ENCODE peak calls at places on chromosomes 13 and 19, in seven cellular contexts. X is fibroblast of pulmonary artery, T is HFF-Myc, O is HFFc6, N is right lobe of liver, I is progenitor cell of endocrine pancreas, G is SK-N-SH. R is an unnamed sample.

GRCh38 chr19:52307275-52307674 is 10.3 kb downstream of the ZNF480 start:
- DNase-seq in X (peak), T (no peak), O (no peak), N (no peak), I (no peak), G (no peak), R (no peak)

GRCh38 chr19:10408511-10409291 is 5.4 kb upstream of the CDC37 start:
- DNase-seq in X (no peak), T (no peak), O (no peak), N (no peak), I (no peak), G (peak), R (peak)

GRCh38 chr13:44431150-44431549 is 57.5 kb downstream of the SERP2 start:
- DNase-seq in X (no peak), T (no peak), O (no peak), N (no peak), I (peak), G (no peak), R (no peak)

GRCh38 chr13:45224181-45224580 is 23.3 kb upstream of the KCTD4 start:
- DNase-seq in X (no peak), T (no peak), O (peak), N (no peak), I (no peak), G (no peak), R (no peak)

GRCh38 chr13:109494955-109495354 is 291.4 kb downstream of the IRS2 start:
- DNase-seq in X (peak), T (no peak), O (peak), N (no peak), I (no peak), G (peak), R (no peak)

GRCh38 chr13:111586291-111586690 is 265.8 kb downstream of the TEX29 start:
- DNase-seq in X (no peak), T (no peak), O (no peak), N (no peak), I (no peak), G (no peak), R (no peak)

GRCh38 chr13:24083722-24084421 is 76.6 kb upstream of the SPATA13 start:
- DNase-seq in X (no peak), T (no peak), O (no peak), N (no peak), I (no peak), G (peak), R (no peak)

GRCh38 chr19:2081873-2082810 is 14.0 kb downstream of the MOB3A start:
- DNase-seq in X (no peak), T (no peak), O (no peak), N (no peak), I (no peak), G (peak), R (no peak)

GRCh38 chr13:44573790-44574465 is 2.2 kb downstream of the TSC22D1 start:
- DNase-seq in X (peak), T (peak), O (peak), N (no peak), I (no peak), G (peak), R (no peak)

GRCh38 chr13:110471156-110471832 is 90.2 kb downstream of the RAB20 start:
- DNase-seq in X (no peak), T (no peak), O (no peak), N (no peak), I (no peak), G (peak), R (peak)

GRCh38 chr13:44368599-44369368 is 4.8 kb upstream of the SERP2 start:
- DNase-seq in X (no peak), T (no peak), O (no peak), N (no peak), I (no peak), G (no peak), R (no peak)

GRCh38 chr19:46613525-46613924 is 11.4 kb downstream of the PTGIR start:
- DNase-seq in X (no peak), T (no peak), O (no peak), N (peak), I (no peak), G (no peak), R (no peak)

GRCh38 chr19:33487901-33488817 is 33.4 kb downstream of the PEPD start:
- DNase-seq in X (no peak), T (no peak), O (no peak), N (peak), I (no peak), G (peak), R (no peak)

GRCh38 chr19:19185853-19186728 is 5.9 kb downstream of the BORCS8 start:
- DNase-seq in X (peak), T (no peak), O (peak), N (no peak), I (peak), G (peak), R (no peak)

GRCh38 chr19:28519950-28520861 is 692.7 kb downstream of the UQCRFS1 start:
- DNase-seq in X (no peak), T (no peak), O (no peak), N (peak), I (no peak), G (no peak), R (no peak)

GRCh38 chr13:82627183-82627582 is 1255.1 kb downstream of the SLITRK1 start:
- DNase-seq in X (peak), T (no peak), O (peak), N (no peak), I (no peak), G (no peak), R (no peak)

GRCh38 chr19:2503521-2504109 is 27.7 kb downstream of the GADD45B start:
- DNase-seq in X (peak), T (peak), O (peak), N (no peak), I (no peak), G (no peak), R (no peak)

GRCh38 chr19:37484406-37485115 is 15.4 kb downstream of the ZNF570 start:
- DNase-seq in X (no peak), T (no peak), O (no peak), N (no peak), I (no peak), G (no peak), R (no peak)

GRCh38 chr19:55473201-55473600 is 3.2 kb upstream of the ZNF628 start:
- DNase-seq in X (no peak), T (no peak), O (no peak), N (no peak), I (no peak), G (no peak), R (no peak)

GRCh38 chr13:66001136-66001535 is 1229.0 kb downstream of the PCDH9 start:
- DNase-seq in X (no peak), T (no peak), O (no peak), N (no peak), I (no peak), G (no peak), R (no peak)

GRCh38 chr13:31951215-31951678 is 80.3 kb upstream of the FRY start:
- DNase-seq in X (no peak), T (peak), O (no peak), N (peak), I (no peak), G (no peak), R (peak)

GRCh38 chr19:33468361-33469170 is 53.0 kb downstream of the PEPD start:
- DNase-seq in X (no peak), T (no peak), O (no peak), N (peak), I (no peak), G (no peak), R (no peak)

GRCh38 chr13:31908696-31909386 is 122.7 kb upstream of the FRY start:
- DNase-seq in X (no peak), T (no peak), O (no peak), N (no peak), I (no peak), G (no peak), R (no peak)

GRCh38 chr19:3985643-3986259 is 488 bp upstream of the EEF2 start:
- DNase-seq in X (no peak), T (no peak), O (no peak), N (no peak), I (no peak), G (no peak), R (no peak)

GRCh38 chr13:27014406-27015359 is 156.9 kb downstream of the USP12 start:
- DNase-seq in X (no peak), T (no peak), O (no peak), N (no peak), I (no peak), G (no peak), R (no peak)

GRCh38 chr19:6464070-6464873 is at the start of gene CRB3:
- DNase-seq in X (no peak), T (no peak), O (no peak), N (peak), I (peak), G (no peak), R (no peak)

GRCh38 chr19:45428385-45429231 is 4.9 kb upstream of the ERCC1 start:
- DNase-seq in X (peak), T (no peak), O (no peak), N (no peak), I (peak), G (peak), R (no peak)

GRCh38 chr19:29129148-29129547 is 83.8 kb downstream of the UQCRFS1 start:
- DNase-seq in X (no peak), T (no peak), O (no peak), N (no peak), I (no peak), G (no peak), R (no peak)

DNA sequence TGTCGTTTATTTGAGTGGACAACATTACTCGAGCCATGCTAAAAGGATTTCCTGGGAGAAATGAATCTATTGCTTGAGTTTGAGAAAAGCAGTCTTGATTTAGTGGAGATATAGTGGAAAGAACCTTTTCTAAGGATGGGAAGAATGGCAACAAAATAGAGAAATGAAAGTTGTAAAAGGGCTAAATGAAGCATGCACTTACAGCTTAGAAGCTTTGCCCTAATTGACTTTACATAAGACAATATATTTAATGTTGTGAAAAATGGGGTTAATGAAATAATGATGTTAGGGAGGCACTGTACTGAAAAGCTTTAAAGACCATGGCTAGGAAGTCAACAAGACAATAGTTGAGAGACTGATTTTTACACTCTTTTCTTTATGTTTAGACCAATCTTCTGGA is 35.4 kb downstream of the SLC10A2 start:
- DNase-seq in X (no peak), T (no peak), O (no peak), N (no peak), I (no peak), G (no peak), R (no peak)
- TF ChIP-seq CTCF in X (no peak), T (no peak), O (no peak), N (no peak), I (no peak), G (no peak), R (no peak)

GRCh38 chr13:40208517-40208916 is 457.9 kb downstream of the FOXO1 start:
- DNase-seq in X (no peak), T (no peak), O (no peak), N (no peak), I (no peak), G (no peak), R (no peak)
- TF ChIP-seq CTCF in X (no peak), T (no peak), O (no peak), N (no peak), I (no peak), G (no peak), R (no peak)

GRCh38 chr13:52004508-52005183 is 6.6 kb downstream of the ATP7B start:
- DNase-seq in X (no peak), T (no peak), O (no peak), N (no peak), I (no peak), G (no peak), R (no peak)
- TF ChIP-seq CTCF in X (no peak), T (no peak), O (no peak), N (no peak), I (no peak), G (no peak), R (no peak)

DNA sequence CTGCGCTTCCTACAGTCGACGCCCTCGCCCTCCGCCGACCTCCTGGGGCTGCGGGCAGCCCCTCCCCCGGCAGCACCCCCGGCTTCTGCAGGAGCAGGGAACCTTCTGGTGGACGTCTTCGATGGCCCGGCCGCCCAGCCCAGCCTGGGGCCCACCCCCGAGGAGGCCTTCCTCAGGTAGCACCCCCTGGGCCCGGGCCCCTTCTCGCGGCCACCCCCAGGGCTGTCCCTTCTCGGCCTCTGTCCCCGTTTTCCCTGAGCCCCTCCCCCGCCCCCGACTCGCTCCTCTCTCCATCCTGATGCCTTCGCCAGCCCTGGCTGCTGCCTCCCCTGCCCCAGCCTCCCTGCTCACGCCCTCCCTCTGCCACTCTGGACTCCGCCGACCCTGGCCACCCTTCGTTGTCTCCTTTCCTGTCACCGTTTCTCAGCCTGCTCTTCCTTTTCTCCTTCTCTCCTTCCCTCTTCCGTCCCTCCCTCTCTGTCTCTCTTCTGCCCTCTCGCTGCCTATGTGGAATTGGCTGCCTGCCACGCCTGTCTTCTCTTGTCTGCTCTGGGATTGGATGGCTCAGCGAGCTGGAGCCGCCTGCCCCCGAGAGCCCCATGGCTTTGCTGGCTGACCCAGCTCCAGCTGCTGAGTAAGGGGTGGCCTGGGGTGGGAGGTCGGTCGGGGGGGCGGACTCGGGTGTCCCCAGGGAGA is 11.0 kb downstream of the FUZ start:
- DNase-seq in X (peak), T (peak), O (peak), N (peak), I (no peak), G (peak), R (no peak)
- TF ChIP-seq CTCF in X (peak), T (peak), O (peak), N (no peak), I (no peak), G (peak), R (no peak)

R was measured in activated B cell treated with CpG ODN at 0.5 μM for 24 hours.